ENCODE peak calls at places on chromosome 10, in four cellular contexts. E is HepG2, L is WTC11, F is K562. W is an unnamed sample.

GRCh38 chr10:110861476-110861875 is 10.3 kb upstream of the PDCD4 start:
- DNase-seq in L (no peak), F (no peak), E (no peak), W (no peak)

GRCh38 chr10:112738586-112739218 is 211.3 kb upstream of the TCF7L2 start:
- DNase-seq in L (no peak), F (no peak), E (peak; percentile 54), W (no peak)

GRCh38 chr10:28410420-28411135 is 107.7 kb upstream of the MPP7 start:
- DNase-seq in E (peak; percentile 12), L (no peak), F (no peak), W (peak; percentile 23)

GRCh38 chr10:130191380-130191779 is 55.2 kb downstream of the GLRX3 start:
- DNase-seq in L (no peak), E (no peak), F (peak; percentile 13), W (no peak)

GRCh38 chr10:124155781-124156401 is 62.5 kb upstream of the CHST15 start:
- DNase-seq in E (no peak), F (no peak), L (no peak), W (no peak)

GRCh38 chr10:78337646-78338391 is 304.2 kb downstream of the RPS24 start:
- DNase-seq in F (no peak), L (no peak), E (no peak), W (no peak)

GRCh38 chr10:58919927-58920654 is 256.4 kb upstream of the PHYHIPL start:
- DNase-seq in E (peak; percentile 12), L (no peak), F (no peak), W (no peak)

GRCh38 chr10:12978885-12979284 is 22.6 kb downstream of the CCDC3 start:
- DNase-seq in E (no peak), L (no peak), F (no peak), W (peak; percentile 51)

GRCh38 chr10:66390926-66391325 is 534.9 kb upstream of the LRRTM3 start:
- DNase-seq in L (no peak), F (no peak), E (no peak), W (no peak)

GRCh38 chr10:55628260-55628701 is 732.8 kb downstream of the ZWINT start:
- DNase-seq in F (no peak), E (no peak), L (peak; percentile 61), W (peak; percentile 61)

GRCh38 chr10:31134303-31134928 is 102.8 kb upstream of the ZNF438 start:
- DNase-seq in L (no peak), F (no peak), E (peak; percentile 7), W (no peak)

DNA sequence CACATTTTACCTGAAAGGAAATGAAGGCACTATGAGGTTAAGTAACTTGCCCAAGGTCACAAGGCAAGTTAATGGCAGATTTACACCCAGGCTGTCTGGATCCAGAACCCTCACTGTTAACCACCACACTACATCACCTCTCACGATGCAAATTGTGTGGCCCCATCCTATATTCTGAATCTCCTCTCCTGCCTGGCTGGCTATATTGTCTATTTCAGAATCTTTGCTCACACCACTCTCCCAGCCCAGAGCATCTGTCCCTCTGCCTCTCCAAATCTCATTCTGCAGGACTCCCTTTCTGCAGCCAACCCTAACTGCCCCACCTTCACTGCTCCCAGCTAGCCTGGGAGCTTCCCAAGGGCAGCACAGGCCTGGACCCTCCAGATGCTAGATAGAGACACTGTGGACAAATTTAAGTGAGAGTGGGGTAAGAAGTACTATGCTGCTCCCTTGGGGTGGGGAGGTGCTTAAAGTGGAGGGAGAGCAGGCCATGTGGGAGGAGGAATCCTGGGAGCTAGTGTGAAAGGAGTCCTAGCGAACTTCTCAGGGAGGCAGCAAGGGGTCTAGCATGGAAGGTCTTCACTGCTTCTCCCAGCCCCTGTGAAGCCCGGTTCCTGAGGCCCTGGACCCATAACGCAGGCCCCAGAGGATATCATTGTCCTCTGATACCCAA is 786 bp downstream of the CUEDC2 start:
- DNase-seq in E (no peak), L (no peak), F (peak; percentile 25), W (peak; percentile 57)
- TF ChIP-seq FOXJ3 in E (no peak), L (no peak), F (no peak), W (no peak)

DNA sequence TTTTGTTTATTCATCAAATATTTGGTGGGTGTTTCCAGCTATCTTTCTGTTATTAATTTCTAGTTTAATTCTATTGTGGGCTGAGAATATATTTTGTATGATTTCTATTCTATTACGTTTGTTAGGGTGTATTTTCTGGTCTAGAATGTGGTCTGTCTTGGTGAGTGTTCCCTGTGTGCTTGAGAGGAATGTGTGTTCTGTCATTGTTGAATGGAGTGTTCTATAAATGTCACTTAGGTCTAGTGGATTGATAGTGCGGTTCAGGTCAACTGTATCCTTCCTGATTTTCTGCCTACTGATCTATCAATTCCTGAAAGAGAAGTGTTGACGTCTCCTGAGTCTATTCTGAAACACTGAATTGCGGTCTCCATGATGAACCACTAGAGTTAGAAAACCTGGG is 8.5 kb downstream of the HTRA1 start:
- DNase-seq in F (no peak), L (no peak), E (no peak), W (no peak)
- TF ChIP-seq FOXJ3 in F (no peak), L (no peak), E (no peak), W (no peak)

GRCh38 chr10:50309342-50309741 is 58.0 kb upstream of the ASAH2 start:
- DNase-seq in F (peak; percentile 44), L (no peak), E (no peak), W (no peak)

GRCh38 chr10:50314169-50315071 is 63.1 kb upstream of the ASAH2 start:
- DNase-seq in F (no peak), E (no peak), L (no peak), W (no peak)

GRCh38 chr10:50316169-50316568 is 64.9 kb upstream of the ASAH2 start:
- DNase-seq in L (no peak), F (no peak), E (no peak), W (no peak)

GRCh38 chr10:50312464-50313437 is 61.4 kb upstream of the ASAH2 start:
- DNase-seq in F (no peak), L (no peak), E (no peak), W (no peak)

GRCh38 chr10:50310560-50311174 is 59.4 kb upstream of the ASAH2 start:
- DNase-seq in E (peak; percentile 17), F (peak; percentile 76), L (peak; percentile 76), W (peak; percentile 33)
- TF ChIP-seq FOXJ3 in E (no peak), F (no peak), L (no peak), W (no peak)

DNA sequence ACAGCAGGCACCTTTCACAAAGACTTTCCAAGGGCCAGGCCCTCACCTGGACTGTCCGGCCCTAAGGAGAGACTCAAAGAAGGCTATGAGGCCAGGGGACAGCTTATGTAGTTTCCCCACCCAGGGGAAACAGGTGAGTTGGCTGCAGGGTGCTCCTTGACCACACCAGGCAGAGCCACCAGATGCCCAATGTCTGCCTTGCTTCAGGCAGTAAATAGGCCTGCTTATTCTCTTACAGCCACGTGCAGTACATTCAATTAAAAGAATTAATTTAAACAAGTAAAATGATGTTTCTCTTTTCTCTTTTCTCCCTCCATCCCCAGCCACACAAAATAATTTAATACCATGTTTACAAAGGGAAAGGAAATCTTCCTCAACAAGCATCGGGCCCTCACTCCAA is 66.6 kb upstream of the ABLIM1 start:
- DNase-seq in L (no peak), F (no peak), E (no peak), W (peak; percentile 26)
- TF ChIP-seq FOXJ3 in L (no peak), F (no peak), E (no peak), W (no peak)

GRCh38 chr10:52779541-52780390 is 7.2 kb upstream of the MBL2 start:
- DNase-seq in F (peak; percentile 77), L (peak; percentile 93), E (peak; percentile 64), W (peak; percentile 81)
- TF ChIP-seq FOXJ3 in F (no peak), L (no peak), E (no peak), W (no peak)

DNA sequence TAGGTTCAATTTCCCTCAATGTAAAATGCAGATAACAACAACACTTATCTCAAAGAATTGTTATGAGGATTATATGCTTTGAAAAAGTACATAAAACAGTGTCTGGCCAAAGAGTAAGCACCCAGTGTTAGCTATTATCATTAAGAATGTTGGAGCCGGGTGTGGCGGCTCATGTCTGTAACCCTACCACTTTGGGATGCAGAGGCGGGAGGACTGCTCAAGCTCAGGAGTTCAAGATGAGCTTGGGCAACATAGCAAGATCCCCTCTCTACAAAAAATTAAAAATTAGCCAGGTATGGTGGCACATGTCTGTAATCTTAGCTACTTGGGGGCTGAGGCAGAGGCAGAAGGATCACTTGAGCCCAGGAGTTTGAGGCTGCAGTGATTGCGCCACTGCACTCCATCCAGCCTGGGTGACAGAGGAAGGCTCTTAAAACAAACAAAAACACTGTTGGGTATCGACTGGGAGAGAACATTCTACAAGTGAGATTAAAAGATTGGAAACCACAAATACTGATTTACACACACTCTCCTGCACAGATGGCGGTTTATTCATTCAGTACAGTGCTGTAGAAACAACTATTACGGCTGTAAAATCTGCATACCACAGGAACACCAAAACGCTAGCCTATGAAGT is 107.3 kb downstream of the PROSER2 start:
- DNase-seq in F (no peak), E (no peak), L (no peak), W (no peak)
- TF ChIP-seq FOXJ3 in F (no peak), E (no peak), L (no peak), W (no peak)

GRCh38 chr10:92450896-92451295 is 123.0 kb downstream of the IDE start:
- DNase-seq in L (no peak), E (peak; percentile 51), F (no peak), W (no peak)
- TF ChIP-seq FOXJ3 in L (no peak), E (no peak), F (no peak), W (no peak)